ENCODE peak calls at places on chromosome 9, in seven cellular contexts. O is midbrain; K is gastrocnemius medialis; G is ELF-1; W is adipocyte; M is kidney glomerular epithelial cell; V is activated CD4-positive, alpha-beta T cell treated with anti-CD3 and anti-CD28 coated beads, Interleukin-2, amount 10 ng/mL, durations not matched to agents 7 days and 5 days. F is an unnamed sample.

GRCh38 chr9:78786794-78787193 is 489.9 kb downstream of the PSAT1 start:
- DNase-seq in O (no peak), K (no peak), G (no peak), W (peak), M (no peak), V (no peak), F (no peak)

GRCh38 chr9:75892168-75892901 is 1.9 kb downstream of the PCSK5 start:
- DNase-seq in O (peak), K (no peak), G (peak), W (peak), M (no peak), V (peak), F (no peak)

GRCh38 chr9:99601506-99601905 is 220.2 kb upstream of the NR4A3 start:
- DNase-seq in O (no peak), K (no peak), G (no peak), W (no peak), M (no peak), V (no peak), F (no peak)

GRCh38 chr9:119609277-119609971 is 240.2 kb upstream of the BRINP1 start:
- DNase-seq in O (no peak), K (no peak), G (no peak), W (no peak), M (no peak), V (no peak), F (no peak)

GRCh38 chr9:3528466-3528865 is 2.7 kb upstream of the RFX3 start:
- DNase-seq in O (no peak), K (no peak), G (no peak), W (no peak), M (no peak), V (peak), F (no peak)

GRCh38 chr9:134534661-134535080 is 106.9 kb upstream of the COL5A1 start:
- DNase-seq in O (no peak), K (no peak), G (no peak), W (peak), M (no peak), V (no peak), F (no peak)

GRCh38 chr9:15401266-15401665 is 21.4 kb upstream of the SNAPC3 start:
- DNase-seq in O (no peak), K (no peak), G (no peak), W (peak), M (no peak), V (no peak), F (no peak)

GRCh38 chr9:124602204-124602603 is 95.0 kb upstream of the NR5A1 start:
- DNase-seq in O (no peak), K (no peak), G (no peak), W (no peak), M (no peak), V (no peak), F (no peak)

GRCh38 chr9:5592904-5593303 is 36.0 kb upstream of the RIC1 start:
- DNase-seq in O (no peak), K (no peak), G (no peak), W (no peak), M (no peak), V (no peak), F (no peak)

GRCh38 chr9:93950619-93951601 is 4.2 kb downstream of the BARX1 start:
- DNase-seq in O (no peak), K (no peak), G (peak), W (no peak), M (no peak), V (no peak), F (peak)

GRCh38 chr9:130768265-130768664 is 66.8 kb upstream of the ABL1 start:
- DNase-seq in O (peak), K (no peak), G (peak), W (no peak), M (peak), V (no peak), F (peak)

GRCh38 chr9:132074736-132075135 is 4.9 kb downstream of the MED27 start:
- DNase-seq in O (no peak), K (no peak), G (no peak), W (peak), M (peak), V (no peak), F (no peak)

GRCh38 chr9:91180240-91180929 is 181.3 kb downstream of the AUH start:
- DNase-seq in O (no peak), K (no peak), G (no peak), W (no peak), M (no peak), V (no peak), F (no peak)

GRCh38 chr9:79471577-79472543 is 99.9 kb upstream of the TLE4 start:
- DNase-seq in O (peak), K (peak), G (no peak), W (peak), M (no peak), V (peak), F (no peak)

GRCh38 chr9:36191290-36191645 is 547 bp downstream of the CLTA start:
- DNase-seq in O (no peak), K (peak), G (no peak), W (peak), M (no peak), V (peak), F (peak)

GRCh38 chr9:95857122-95857521 is 18.4 kb upstream of the ERCC6L2 start:
- DNase-seq in O (no peak), K (no peak), G (peak), W (peak), M (no peak), V (no peak), F (peak)

GRCh38 chr9:136939996-136940525 is 4.5 kb downstream of the FBXW5 start:
- DNase-seq in O (peak), K (peak), G (no peak), W (no peak), M (no peak), V (no peak), F (no peak)

GRCh38 chr9:34381323-34381722 is 4.6 kb upstream of the MYORG start:
- DNase-seq in O (peak), K (no peak), G (no peak), W (no peak), M (no peak), V (peak), F (no peak)

GRCh38 chr9:34491596-34491995 is 31.2 kb downstream of the ENHO start:
- DNase-seq in O (no peak), K (no peak), G (no peak), W (no peak), M (no peak), V (no peak), F (no peak)

GRCh38 chr9:33813712-33814641 is 3.0 kb upstream of the UBE2R2 start:
- DNase-seq in O (peak), K (no peak), G (no peak), W (peak), M (peak), V (peak), F (peak)

GRCh38 chr9:83178717-83179116 is 115.8 kb upstream of the RASEF start:
- DNase-seq in O (no peak), K (no peak), G (no peak), W (no peak), M (no peak), V (no peak), F (no peak)

GRCh38 chr9:16803648-16804047 is 66.8 kb downstream of the BNC2 start:
- DNase-seq in O (no peak), K (no peak), G (no peak), W (no peak), M (no peak), V (no peak), F (no peak)

GRCh38 chr9:7097785-7098420 is 340.1 kb downstream of the KDM4C start:
- DNase-seq in O (no peak), K (no peak), G (no peak), W (peak), M (no peak), V (no peak), F (no peak)

GRCh38 chr9:6910032-6910431 is 152.3 kb downstream of the KDM4C start:
- DNase-seq in O (no peak), K (no peak), G (no peak), W (peak), M (peak), V (no peak), F (peak)

F was measured in ACHN.